ENCODE peak calls at places on chromosomes 2 and 18, in five cellular contexts. R is A549, I is H1, Y is K562, G is endothelial cell of umbilical vein. K is an unnamed sample.

GRCh38 chr18:78974115-78974740 is 5.4 kb upstream of the SALL3 start:
- DNase-seq in R (no peak), I (peak; percentile 64), Y (no peak), G (no peak), K (no peak)

GRCh38 chr18:45874501-45875184 is 49.2 kb downstream of the SIGLEC15 start:
- DNase-seq in Y (peak; percentile 9), I (no peak), G (no peak), R (no peak), K (peak; percentile 8)

GRCh38 chr2:86397989-86398388 is 43.2 kb upstream of the KDM3A start:
- DNase-seq in G (no peak), Y (peak; percentile 62), I (no peak), R (no peak), K (no peak)

GRCh38 chr18:47582055-47582454 is 330.6 kb upstream of the SKOR2 start:
- DNase-seq in I (no peak), G (no peak), R (no peak), Y (no peak), K (no peak)

GRCh38 chr18:1846640-1847039 is 724.7 kb downstream of the METTL4 start:
- DNase-seq in R (no peak), I (no peak), Y (no peak), G (no peak), K (peak; percentile 25)

GRCh38 chr18:24176727-24177416 is 38.0 kb downstream of the CABYR start:
- DNase-seq in G (peak; percentile 43), I (peak; percentile 95), R (peak; percentile 55), Y (peak; percentile 64), K (peak; percentile 57)

GRCh38 chr2:128487650-128488387 is 169.2 kb upstream of the HS6ST1 start:
- DNase-seq in I (peak; percentile 29), R (no peak), G (no peak), Y (no peak), K (no peak)

GRCh38 chr2:231545105-231545902 is 15.1 kb upstream of the NMUR1 start:
- DNase-seq in G (peak; percentile 35), R (no peak), I (no peak), Y (peak; percentile 45), K (peak; percentile 99)

GRCh38 chr2:140349695-140350094 is 1569.5 kb upstream of the NXPH2 start:
- DNase-seq in Y (no peak), G (no peak), I (no peak), R (no peak), K (no peak)

GRCh38 chr2:238136820-238137537 is 1.5 kb upstream of the KLHL30 start:
- DNase-seq in Y (no peak), R (peak; percentile 56), G (no peak), I (no peak), K (peak; percentile 91)

GRCh38 chr2:188322569-188323531 is 31.2 kb downstream of the GULP1 start:
- DNase-seq in I (no peak), Y (no peak), R (peak; percentile 77), G (peak; percentile 60), K (no peak)

GRCh38 chr2:202054716-202055115 is 18.3 kb upstream of the KIAA2012 start:
- DNase-seq in R (no peak), I (no peak), Y (no peak), G (no peak), K (no peak)

GRCh38 chr2:25347846-25348245 is 6.1 kb upstream of the DNMT3A start:
- DNase-seq in I (no peak), Y (no peak), R (no peak), G (no peak), K (no peak)

GRCh38 chr18:3624818-3625716 is 175.1 kb downstream of the TGIF1 start:
- DNase-seq in R (peak; percentile 96), Y (peak; percentile 85), I (no peak), G (peak; percentile 81), K (peak; percentile 70)

GRCh38 chr18:49225160-49225559 is 235.3 kb downstream of the DYM start:
- DNase-seq in G (peak; percentile 81), Y (no peak), I (no peak), R (no peak), K (no peak)

GRCh38 chr18:11520536-11520935 is 88.9 kb upstream of the SLC35G4 start:
- DNase-seq in Y (no peak), I (no peak), R (no peak), G (no peak), K (no peak)

GRCh38 chr18:6219116-6219717 is 195.5 kb downstream of the L3MBTL4 start:
- DNase-seq in Y (peak; percentile 37), R (peak; percentile 32), I (peak; percentile 76), G (peak; percentile 52), K (peak; percentile 39)

GRCh38 chr18:13449651-13450050 is 231.1 kb downstream of the LDLRAD4 start:
- DNase-seq in G (no peak), Y (no peak), I (no peak), R (no peak), K (no peak)

GRCh38 chr2:207619764-207620203 is 5.4 kb downstream of the METTL21A start:
- DNase-seq in I (no peak), G (peak; percentile 43), R (no peak), Y (no peak), K (peak; percentile 58)

GRCh38 chr18:50973367-50974126 is 5.7 kb downstream of the ELAC1 start:
- DNase-seq in G (no peak), Y (no peak), I (no peak), R (peak; percentile 47), K (peak; percentile 67)

GRCh38 chr2:231187736-231188505 is 10.5 kb upstream of the ARMC9 start:
- DNase-seq in R (no peak), G (peak; percentile 64), I (no peak), Y (no peak), K (no peak)

GRCh38 chr2:6917071-6917760 is at the start of gene RNF144A:
- DNase-seq in G (peak; percentile 40), R (peak; percentile 53), Y (peak; percentile 75), I (peak; percentile 87), K (peak; percentile 69)
- TF ChIP-seq MAX in G (no peak), R (peak; percentile 41), Y (peak; percentile 95), I (peak; percentile 88), K (no peak)

GRCh38 chr18:59904051-59904601 is 4.3 kb downstream of the PMAIP1 start:
- DNase-seq in G (no peak), Y (no peak), I (no peak), R (no peak), K (no peak)
- TF ChIP-seq POLR2A in G (no peak), Y (no peak), I (no peak), R (no peak), K (no peak)

GRCh38 chr18:76126327-76126726 is 368.7 kb downstream of the ZNF516 start:
- DNase-seq in R (no peak), Y (no peak), I (no peak), G (no peak), K (peak; percentile 9)
- TF ChIP-seq CTCF in R (no peak), Y (no peak), I (peak; percentile 65), G (no peak), K (peak; percentile 13)

GRCh38 chr2:146697307-146697706 is 1147.5 kb upstream of the ACVR2A start:
- DNase-seq in Y (no peak), R (no peak), I (no peak), G (no peak), K (no peak)

DNA sequence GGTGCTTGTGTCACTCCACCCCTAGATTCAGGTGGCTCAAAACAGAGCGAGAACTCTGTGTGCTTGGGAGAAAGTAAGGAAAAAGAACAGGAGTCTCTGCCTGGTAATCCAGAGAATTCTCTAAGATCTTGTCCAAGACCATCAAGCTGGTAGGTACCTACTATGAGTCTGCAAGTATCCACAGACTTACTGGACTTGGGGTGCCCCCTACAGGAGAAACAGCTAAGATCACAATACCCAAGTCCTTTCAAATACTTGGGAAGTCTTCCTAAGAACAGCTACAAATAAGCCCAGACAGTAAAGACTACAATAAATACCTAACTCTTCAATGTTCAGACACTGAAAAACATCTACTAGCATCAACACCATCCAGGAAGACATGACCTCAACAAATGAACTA is 1143.6 kb upstream of the ACVR2A start:
- DNase-seq in R (peak; percentile 28), I (peak; percentile 84), G (no peak), Y (peak; percentile 9), K (peak; percentile 49)
- TF ChIP-seq MAX in R (no peak), I (no peak), G (no peak), Y (no peak), K (no peak)

GRCh38 chr2:229270551-229271410 is at the start of gene PID1:
- DNase-seq in R (peak; percentile 27), Y (no peak), G (no peak), I (peak; percentile 71), K (no peak)
- TF ChIP-seq POLR2A in R (peak; percentile 35), Y (no peak), G (no peak), I (peak; percentile 26), K (no peak)

DNA sequence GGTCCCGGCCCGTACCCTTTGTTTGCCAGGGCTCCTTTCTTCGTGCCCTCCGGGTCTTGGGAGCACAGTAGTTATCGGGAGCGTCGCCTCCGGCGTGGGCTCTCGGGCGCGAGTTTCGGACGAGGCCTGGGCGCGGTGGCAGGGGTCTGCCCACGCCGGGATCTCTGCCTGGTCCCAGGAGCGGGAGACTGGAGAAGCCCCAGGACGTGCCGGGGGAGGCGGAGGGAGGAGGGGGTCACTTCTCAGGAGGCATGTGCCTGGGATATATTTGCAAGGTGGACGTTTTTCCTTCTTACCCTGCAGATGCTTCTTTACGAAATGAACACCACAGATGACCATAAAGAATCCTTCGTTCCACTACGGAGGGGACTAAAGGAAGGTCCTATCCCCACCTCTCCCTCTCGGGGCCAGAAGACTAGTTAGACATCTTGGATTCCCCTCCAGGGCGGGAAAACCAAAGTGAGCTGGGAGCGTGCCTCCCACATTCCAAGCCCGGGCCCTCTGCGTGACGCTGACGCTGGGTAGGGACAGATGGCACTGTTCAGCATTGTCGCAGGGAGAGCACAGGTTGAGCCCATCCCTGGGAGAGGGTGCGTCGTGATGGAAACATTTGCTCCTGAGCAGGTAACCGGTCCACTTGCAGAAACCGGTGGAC is 483 bp upstream of the FHL2 start:
- DNase-seq in I (peak; percentile 62), G (peak; percentile 12), Y (no peak), R (no peak), K (no peak)
- TF ChIP-seq CTCF in I (no peak), G (no peak), Y (no peak), R (peak; percentile 4), K (no peak)